ENCODE peak calls at places on chromosomes 11 and 22, in eight cellular contexts. I, D, Z, S, V, G, W and P are unnamed samples.

GRCh38 chr11:18775492-18776292 is 15.9 kb downstream of the PTPN5 start:
- DNase-seq in I (peak; percentile 89), Z (peak; percentile 56), V (peak; percentile 43), S (peak; percentile 96), D (peak; percentile 29), G (peak; percentile 75), W (no peak), P (peak; percentile 82)

GRCh38 chr11:120125005-120125404 is 12.9 kb downstream of the TRIM29 start:
- DNase-seq in I (no peak), V (no peak), Z (peak; percentile 76), D (no peak), G (no peak), S (no peak), W (no peak), P (no peak)

GRCh38 chr11:73141309-73142127 is 600 bp downstream of the FCHSD2 start:
- DNase-seq in Z (peak; percentile 22), V (peak; percentile 76), D (peak; percentile 76), S (peak; percentile 89), I (peak; percentile 85), G (peak; percentile 78), W (peak; percentile 93), P (peak; percentile 76)

GRCh38 chr11:24163146-24163545 is 333.7 kb upstream of the LUZP2 start:
- DNase-seq in I (no peak), D (no peak), Z (no peak), V (no peak), W (no peak), S (no peak), G (no peak), P (no peak)

GRCh38 chr11:70891844-70892380 is 360.5 kb downstream of the SHANK2 start:
- DNase-seq in S (peak; percentile 62), V (no peak), G (no peak), I (no peak), Z (no peak), D (no peak), W (no peak), P (no peak)

GRCh38 chr11:78061921-78062311 is 1.7 kb upstream of the THRSP start:
- DNase-seq in G (no peak), I (no peak), Z (no peak), V (peak; percentile 79), D (no peak), W (no peak), S (no peak), P (no peak)

GRCh38 chr11:72783144-72783910 is 10.5 kb downstream of the STARD10 start:
- DNase-seq in Z (no peak), D (no peak), S (peak; percentile 37), G (no peak), W (no peak), V (no peak), I (no peak), P (no peak)

GRCh38 chr11:17014774-17015638 is 792 bp upstream of the PLEKHA7 start:
- DNase-seq in G (peak; percentile 32), W (no peak), S (peak; percentile 77), D (no peak), V (peak; percentile 26), Z (peak; percentile 90), I (peak; percentile 72), P (no peak)

GRCh38 chr11:17443000-17443399 is 33.6 kb downstream of the ABCC8 start:
- DNase-seq in Z (no peak), V (no peak), S (no peak), D (no peak), I (no peak), G (no peak), W (no peak), P (no peak)

GRCh38 chr11:116874251-116874650 is 36.8 kb upstream of the APOA1 start:
- DNase-seq in I (no peak), Z (peak; percentile 18), W (no peak), D (no peak), V (peak; percentile 50), G (no peak), S (no peak), P (no peak)

GRCh38 chr11:130916238-130916855 is at the start of gene SNX19:
- DNase-seq in S (peak; percentile 96), D (peak; percentile 87), I (peak; percentile 76), G (peak; percentile 85), W (peak; percentile 96), V (peak; percentile 89), Z (peak; percentile 76), P (peak; percentile 83)

GRCh38 chr22:38572065-38572464 is 2.1 kb upstream of the DMC1 start:
- DNase-seq in D (peak; percentile 23), V (peak; percentile 26), Z (peak; percentile 53), G (peak; percentile 17), S (peak; percentile 65), W (peak; percentile 86), I (peak; percentile 57), P (peak; percentile 52)

DNA sequence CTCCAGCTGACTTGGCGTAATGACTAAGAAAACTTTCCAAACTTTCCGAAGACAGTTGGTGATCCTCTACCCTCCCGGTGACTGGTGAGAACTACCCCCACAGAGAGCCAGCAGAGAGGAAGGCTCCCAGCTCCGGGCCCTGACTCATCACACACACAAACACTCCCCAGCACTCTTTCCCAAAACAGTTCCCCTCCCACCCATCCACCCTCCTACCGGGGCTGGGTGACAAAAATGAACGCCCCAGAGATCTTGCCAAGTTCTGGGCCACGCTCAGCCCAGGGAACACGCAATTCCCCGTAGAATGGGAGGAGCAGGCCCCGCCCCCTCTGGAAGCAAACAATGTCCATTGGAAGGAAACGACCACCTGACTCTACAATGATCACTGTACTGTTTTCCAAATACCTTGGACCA is 21.3 kb upstream of the JAM3 start:
- DNase-seq in V (peak; percentile 27), S (no peak), W (peak; percentile 97), D (no peak), Z (no peak), G (no peak), I (peak; percentile 61), P (peak; percentile 29)
- H3K4me3 ChIP-seq in V (no peak overlapping the region), S (no peak overlapping the region), W (peak overlapping the region; percentile 39), D (no peak overlapping the region), Z (no peak overlapping the region), G (no peak overlapping the region), I (no peak overlapping the region), P (peak overlapping the region; percentile 4)

GRCh38 chr11:12673601-12673923 is 659 bp upstream of the TEAD1 start:
- DNase-seq in V (no peak), Z (no peak), W (no peak), I (no peak), G (no peak), D (no peak), S (no peak), P (no peak)

GRCh38 chr11:12673924-12674570 is at the start of gene TEAD1:
- DNase-seq in W (peak; percentile 98), V (peak; percentile 96), G (peak; percentile 95), D (peak; percentile 82), S (peak; percentile 99), Z (peak; percentile 76), I (peak; percentile 96), P (peak; percentile 97)

GRCh38 chr11:12675951-12676711 is 1.9 kb downstream of the TEAD1 start:
- DNase-seq in I (peak; percentile 33), Z (peak; percentile 52), D (no peak), S (peak; percentile 70), W (no peak), G (no peak), V (no peak), P (peak; percentile 29)

GRCh38 chr11:12674936-12675696 is 895 bp downstream of the TEAD1 start:
- DNase-seq in G (no peak), I (peak; percentile 48), W (no peak), D (no peak), V (peak; percentile 81), S (peak; percentile 67), Z (no peak), P (peak; percentile 53)

DNA sequence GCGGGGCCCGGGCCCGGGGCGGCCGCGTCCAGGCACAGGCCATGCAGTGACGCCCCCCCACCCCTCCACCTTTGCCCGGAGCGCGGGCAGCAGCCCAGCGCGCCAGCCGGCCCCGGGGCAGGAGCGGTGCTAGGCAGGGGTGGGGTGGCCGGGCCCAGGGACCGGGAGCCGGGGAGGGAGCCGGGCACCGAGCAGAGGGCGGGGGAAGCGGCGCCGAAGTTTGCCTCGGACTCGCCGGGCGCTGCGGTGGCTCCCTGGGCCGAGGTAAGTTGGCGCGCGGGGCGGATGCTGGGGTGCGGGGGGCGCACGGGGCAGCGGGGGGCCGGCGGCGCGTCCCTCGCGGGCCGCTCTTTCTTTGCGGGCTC is 332 bp downstream of the TEAD1 start:
- DNase-seq in W (no peak), S (no peak), Z (no peak), D (no peak), G (no peak), V (no peak), I (no peak), P (no peak)
- H3K4me3 ChIP-seq in W (peak overlapping the region; percentile 91), S (peak overlapping the region; percentile 55), Z (peak overlapping the region; percentile 62), D (no peak overlapping the region), G (peak overlapping the region; percentile 79), V (peak overlapping the region; percentile 64), I (peak overlapping the region; percentile 35), P (peak overlapping the region; percentile 70)

GRCh38 chr11:65499713-65500261 is 942 bp downstream of the MALAT1 start:
- DNase-seq in Z (no peak), V (no peak), D (no peak), I (no peak), S (no peak), G (no peak), W (no peak), P (no peak)

GRCh38 chr11:65497141-65498041 is 1.5 kb upstream of the MALAT1 start:
- DNase-seq in I (peak; percentile 99), G (peak; percentile 99), Z (peak; percentile 87), V (peak; percentile 99), D (peak; percentile 98), W (peak; percentile 99), S (peak; percentile 99), P (peak; percentile 99)

GRCh38 chr11:65498977-65499712 is at the start of gene MALAT1:
- DNase-seq in W (peak; percentile 99), I (peak; percentile 92), D (peak; percentile 90), V (peak; percentile 91), G (peak; percentile 95), S (peak; percentile 97), Z (peak; percentile 77), P (peak; percentile 94)

GRCh38 chr11:65498042-65498726 is 661 bp upstream of the MALAT1 start:
- DNase-seq in I (peak; percentile 77), V (peak; percentile 66), D (peak; percentile 75), W (no peak), G (no peak), S (peak; percentile 71), Z (peak; percentile 52), P (peak; percentile 60)

GRCh38 chr11:65498727-65498976 is 193 bp upstream of the MALAT1 start:
- DNase-seq in S (no peak), V (no peak), Z (no peak), G (no peak), W (no peak), D (no peak), I (no peak), P (no peak)
- H3K4me3 ChIP-seq in S (peak overlapping the region; percentile 97), V (peak overlapping the region; percentile 76), Z (peak overlapping the region; percentile 50), G (peak overlapping the region; percentile 72), W (peak overlapping the region; percentile 80), D (peak overlapping the region; percentile 72), I (peak overlapping the region; percentile 60), P (peak overlapping the region; percentile 73)

DNA sequence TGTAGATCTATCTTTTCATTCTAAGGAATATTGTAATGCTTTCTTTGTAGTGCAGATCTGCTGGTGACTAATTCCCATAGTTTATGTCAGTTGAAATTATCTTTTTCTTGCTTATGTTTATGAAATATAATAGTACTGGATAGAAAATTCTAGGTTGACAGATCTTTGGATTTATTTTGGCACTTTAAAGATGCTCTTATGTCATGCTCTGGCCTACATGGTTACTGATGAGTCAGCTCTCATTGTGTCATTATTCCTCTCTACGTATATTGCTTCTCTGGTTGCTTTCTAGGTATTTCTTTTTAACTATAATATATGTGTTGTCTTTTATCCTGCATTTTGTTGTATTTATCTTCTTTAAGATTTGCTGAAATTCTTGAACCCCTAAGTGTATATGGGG is 955.5 kb upstream of the CHORDC1 start:
- DNase-seq in G (no peak), Z (no peak), I (no peak), W (no peak), D (no peak), S (no peak), V (no peak), P (no peak)
- H3K4me3 ChIP-seq in G (no peak overlapping the region), Z (no peak overlapping the region), I (no peak overlapping the region), W (no peak overlapping the region), D (no peak overlapping the region), S (no peak overlapping the region), V (no peak overlapping the region), P (no peak overlapping the region)